ENCODE peak calls at places on chromosomes 13 and 19, in ten cellular contexts. One of them, this sample, is unnamed.

GRCh38 chr19:13492128-13492527 is 14.2 kb downstream of the CACNA1A start:
- DNase-seq in fibroblast of mammary gland: peak; percentile 69
- DNase-seq in AG04450: peak; percentile 86
- DNase-seq in bronchial epithelial cell: peak; percentile 1
- DNase-seq in tibial nerve: no peak
- DNase-seq in fibroblast of villous mesenchyme: no peak
- DNase-seq in colonic mucosa: no peak
- DNase-seq in left ventricle myocardium inferior: no peak
- DNase-seq in WERI-Rb-1: no peak
- DNase-seq in A673: no peak
- DNase-seq in this sample: peak; percentile 29

GRCh38 chr19:22832031-22832762 is at the start of gene ZNF723:
- DNase-seq in fibroblast of mammary gland: no peak
- DNase-seq in AG04450: no peak
- DNase-seq in bronchial epithelial cell: no peak
- DNase-seq in tibial nerve: no peak
- DNase-seq in fibroblast of villous mesenchyme: no peak
- DNase-seq in colonic mucosa: no peak
- DNase-seq in left ventricle myocardium inferior: no peak
- DNase-seq in WERI-Rb-1: no peak
- DNase-seq in A673: no peak
- DNase-seq in this sample: no peak

GRCh38 chr19:35142531-35143230 is 374 bp upstream of the FXYD7 start:
- DNase-seq in fibroblast of mammary gland: no peak
- DNase-seq in AG04450: no peak
- DNase-seq in bronchial epithelial cell: no peak
- DNase-seq in tibial nerve: no peak
- DNase-seq in fibroblast of villous mesenchyme: peak; percentile 29
- DNase-seq in colonic mucosa: peak; percentile 70
- DNase-seq in left ventricle myocardium inferior: peak; percentile 40
- DNase-seq in WERI-Rb-1: peak; percentile 74
- DNase-seq in A673: peak; percentile 64
- DNase-seq in this sample: peak; percentile 52

GRCh38 chr19:32202244-32202643 is 143.2 kb upstream of the ZNF507 start:
- DNase-seq in fibroblast of mammary gland: no peak
- DNase-seq in AG04450: no peak
- DNase-seq in bronchial epithelial cell: no peak
- DNase-seq in tibial nerve: no peak
- DNase-seq in fibroblast of villous mesenchyme: no peak
- DNase-seq in colonic mucosa: no peak
- DNase-seq in left ventricle myocardium inferior: no peak
- DNase-seq in WERI-Rb-1: no peak
- DNase-seq in A673: no peak
- DNase-seq in this sample: no peak

GRCh38 chr13:31327157-31327556 is 127.4 kb downstream of the B3GLCT start:
- DNase-seq in fibroblast of mammary gland: no peak
- DNase-seq in AG04450: no peak
- DNase-seq in bronchial epithelial cell: no peak
- DNase-seq in tibial nerve: no peak
- DNase-seq in fibroblast of villous mesenchyme: no peak
- DNase-seq in colonic mucosa: no peak
- DNase-seq in left ventricle myocardium inferior: no peak
- DNase-seq in WERI-Rb-1: no peak
- DNase-seq in A673: no peak
- DNase-seq in this sample: no peak

GRCh38 chr13:95676100-95676774 is 702 bp upstream of the DNAJC3 start:
- DNase-seq in fibroblast of mammary gland: peak; percentile 31
- DNase-seq in AG04450: no peak
- DNase-seq in bronchial epithelial cell: peak; percentile 69
- DNase-seq in tibial nerve: peak; percentile 11
- DNase-seq in fibroblast of villous mesenchyme: peak; percentile 76
- DNase-seq in colonic mucosa: peak; percentile 33
- DNase-seq in left ventricle myocardium inferior: no peak
- DNase-seq in WERI-Rb-1: peak; percentile 48
- DNase-seq in A673: peak; percentile 24
- DNase-seq in this sample: peak; percentile 46

GRCh38 chr13:50594276-50594970 is 249.1 kb downstream of the DLEU7 start:
- DNase-seq in fibroblast of mammary gland: no peak
- DNase-seq in AG04450: no peak
- DNase-seq in bronchial epithelial cell: no peak
- DNase-seq in tibial nerve: no peak
- DNase-seq in fibroblast of villous mesenchyme: no peak
- DNase-seq in colonic mucosa: no peak
- DNase-seq in left ventricle myocardium inferior: no peak
- DNase-seq in WERI-Rb-1: no peak
- DNase-seq in A673: no peak
- DNase-seq in this sample: no peak

GRCh38 chr19:33691736-33692135 is 70.0 kb downstream of the CHST8 start:
- DNase-seq in fibroblast of mammary gland: no peak
- DNase-seq in AG04450: no peak
- DNase-seq in bronchial epithelial cell: no peak
- DNase-seq in tibial nerve: no peak
- DNase-seq in fibroblast of villous mesenchyme: no peak
- DNase-seq in colonic mucosa: no peak
- DNase-seq in left ventricle myocardium inferior: no peak
- DNase-seq in WERI-Rb-1: no peak
- DNase-seq in A673: no peak
- DNase-seq in this sample: no peak

GRCh38 chr19:11261431-11261901 is 858 bp downstream of the DOCK6 start:
- DNase-seq in fibroblast of mammary gland: no peak
- DNase-seq in AG04450: no peak
- DNase-seq in bronchial epithelial cell: no peak
- DNase-seq in tibial nerve: no peak
- DNase-seq in fibroblast of villous mesenchyme: no peak
- DNase-seq in colonic mucosa: no peak
- DNase-seq in left ventricle myocardium inferior: no peak
- DNase-seq in WERI-Rb-1: peak; percentile 38
- DNase-seq in A673: no peak
- DNase-seq in this sample: no peak

GRCh38 chr19:11264452-11265176 is 2.3 kb upstream of the DOCK6 start:
- DNase-seq in fibroblast of mammary gland: no peak
- DNase-seq in AG04450: no peak
- DNase-seq in bronchial epithelial cell: peak; percentile 87
- DNase-seq in tibial nerve: no peak
- DNase-seq in fibroblast of villous mesenchyme: no peak
- DNase-seq in colonic mucosa: peak; percentile 92
- DNase-seq in left ventricle myocardium inferior: peak; percentile 46
- DNase-seq in WERI-Rb-1: no peak
- DNase-seq in A673: no peak
- DNase-seq in this sample: no peak

GRCh38 chr19:11263726-11264125 is 1.4 kb upstream of the DOCK6 start:
- DNase-seq in fibroblast of mammary gland: no peak
- DNase-seq in AG04450: no peak
- DNase-seq in bronchial epithelial cell: no peak
- DNase-seq in tibial nerve: no peak
- DNase-seq in fibroblast of villous mesenchyme: no peak
- DNase-seq in colonic mucosa: no peak
- DNase-seq in left ventricle myocardium inferior: no peak
- DNase-seq in WERI-Rb-1: no peak
- DNase-seq in A673: no peak
- DNase-seq in this sample: no peak

GRCh38 chr19:11260996-11261395 is 1.3 kb downstream of the DOCK6 start:
- DNase-seq in fibroblast of mammary gland: no peak
- DNase-seq in AG04450: no peak
- DNase-seq in bronchial epithelial cell: no peak
- DNase-seq in tibial nerve: no peak
- DNase-seq in fibroblast of villous mesenchyme: no peak
- DNase-seq in colonic mucosa: no peak
- DNase-seq in left ventricle myocardium inferior: no peak
- DNase-seq in WERI-Rb-1: no peak
- DNase-seq in A673: no peak
- DNase-seq in this sample: no peak

DNA sequence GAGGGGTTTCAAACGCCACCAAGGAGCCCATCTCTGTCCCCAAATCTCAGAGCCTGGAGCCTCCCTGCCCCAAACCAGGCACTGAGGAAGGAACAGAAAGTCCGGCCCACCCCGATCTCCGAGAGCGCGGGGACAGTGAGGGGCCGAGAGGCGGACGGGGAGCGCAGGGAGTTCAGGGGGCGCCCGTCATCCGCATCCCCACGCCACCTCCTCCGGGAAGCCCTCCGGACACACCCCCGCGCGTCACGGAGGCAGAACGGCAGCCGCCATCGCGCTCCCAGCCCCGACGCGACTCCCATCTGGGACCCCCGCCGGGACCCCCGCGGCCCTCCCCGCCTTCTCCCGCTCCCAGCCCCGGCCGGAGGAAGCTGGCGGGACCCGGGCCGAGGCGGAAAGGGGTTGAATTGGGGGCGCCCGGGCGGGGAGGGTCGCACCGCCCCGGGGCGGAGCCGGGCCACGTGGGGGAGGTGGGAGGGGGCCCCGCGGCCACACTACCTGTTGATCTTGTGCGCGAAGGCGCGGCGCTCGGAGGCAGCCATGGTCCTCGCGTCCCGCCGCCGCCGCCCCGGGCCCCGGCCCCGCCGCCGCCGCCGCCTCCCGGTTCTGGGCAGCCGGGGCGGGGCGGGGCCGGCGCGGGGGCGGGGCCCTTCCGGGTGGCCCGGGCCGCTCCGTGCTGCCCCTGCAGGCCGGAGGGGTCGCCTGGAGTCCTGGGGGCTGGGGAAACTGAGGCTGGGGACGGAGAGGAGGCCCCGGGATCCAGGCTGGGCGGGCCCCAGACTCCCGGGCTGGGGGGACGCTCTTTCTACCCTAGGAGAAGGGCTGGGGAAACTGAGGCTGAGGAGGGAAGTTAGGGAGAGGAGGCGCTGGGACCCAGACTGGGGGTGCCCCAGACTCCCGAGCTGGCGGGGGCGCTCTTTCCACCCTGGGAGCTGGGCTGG is at the start of gene DOCK6:
- DNase-seq in fibroblast of mammary gland: no peak
- DNase-seq in AG04450: no peak
- DNase-seq in bronchial epithelial cell: no peak
- DNase-seq in tibial nerve: no peak
- DNase-seq in fibroblast of villous mesenchyme: no peak
- DNase-seq in colonic mucosa: peak; percentile 58
- DNase-seq in left ventricle myocardium inferior: peak; percentile 49
- DNase-seq in WERI-Rb-1: peak; percentile 32
- DNase-seq in A673: peak; percentile 48
- DNase-seq in this sample: no peak
- TF ChIP-seq CTCF in fibroblast of mammary gland: no peak
- TF ChIP-seq CTCF in AG04450: peak; percentile 46
- TF ChIP-seq CTCF in bronchial epithelial cell: peak; percentile 44
- TF ChIP-seq CTCF in tibial nerve: no peak
- TF ChIP-seq CTCF in fibroblast of villous mesenchyme: peak; percentile 35
- TF ChIP-seq CTCF in colonic mucosa: peak; percentile 22
- TF ChIP-seq CTCF in left ventricle myocardium inferior: peak; percentile 60
- TF ChIP-seq CTCF in WERI-Rb-1: peak; percentile 51
- TF ChIP-seq CTCF in A673: peak; percentile 43
- TF ChIP-seq CTCF in this sample: peak; percentile 45

DNA sequence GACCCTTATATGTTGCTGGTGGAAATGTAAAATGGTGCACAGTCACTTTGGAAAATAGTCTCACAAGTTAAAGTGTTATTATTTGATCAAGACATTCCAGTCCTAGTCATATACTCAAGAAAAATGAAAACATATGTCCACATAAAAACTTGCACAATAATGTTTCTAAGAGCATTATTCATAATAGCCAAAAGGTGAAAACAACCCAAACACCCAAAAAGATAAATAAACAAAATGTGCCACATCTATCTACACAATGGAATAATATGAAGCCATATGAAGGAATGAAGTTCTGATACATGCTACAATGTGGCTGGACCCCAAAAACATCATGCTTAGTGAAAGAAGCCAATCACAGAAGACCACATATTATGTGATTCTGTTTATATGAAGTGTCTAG is 14.4 kb upstream of the AKAP8 start:
- DNase-seq in fibroblast of mammary gland: peak; percentile 56
- DNase-seq in AG04450: no peak
- DNase-seq in bronchial epithelial cell: no peak
- DNase-seq in tibial nerve: no peak
- DNase-seq in fibroblast of villous mesenchyme: peak; percentile 63
- DNase-seq in colonic mucosa: no peak
- DNase-seq in left ventricle myocardium inferior: no peak
- DNase-seq in WERI-Rb-1: no peak
- DNase-seq in A673: no peak
- DNase-seq in this sample: no peak
- H3K4me3 ChIP-seq in fibroblast of mammary gland: no peak overlapping the region
- H3K4me3 ChIP-seq in AG04450: no peak overlapping the region
- H3K4me3 ChIP-seq in bronchial epithelial cell: no peak overlapping the region
- H3K4me3 ChIP-seq in tibial nerve: no peak overlapping the region
- H3K4me3 ChIP-seq in fibroblast of villous mesenchyme: no peak overlapping the region
- H3K4me3 ChIP-seq in colonic mucosa: no peak overlapping the region
- H3K4me3 ChIP-seq in left ventricle myocardium inferior: no peak overlapping the region
- H3K4me3 ChIP-seq in WERI-Rb-1: no peak overlapping the region
- H3K4me3 ChIP-seq in A673: no peak overlapping the region
- H3K4me3 ChIP-seq in this sample: no peak overlapping the region

GRCh38 chr13:36665630-36666029 is 8.2 kb upstream of the SERTM1 start:
- DNase-seq in fibroblast of mammary gland: no peak
- DNase-seq in AG04450: no peak
- DNase-seq in bronchial epithelial cell: no peak
- DNase-seq in tibial nerve: no peak
- DNase-seq in fibroblast of villous mesenchyme: no peak
- DNase-seq in colonic mucosa: no peak
- DNase-seq in left ventricle myocardium inferior: no peak
- DNase-seq in WERI-Rb-1: no peak
- DNase-seq in A673: no peak
- DNase-seq in this sample: no peak

GRCh38 chr13:36666482-36667264 is 7.1 kb upstream of the SERTM1 start:
- DNase-seq in fibroblast of mammary gland: peak; percentile 10
- DNase-seq in AG04450: no peak
- DNase-seq in bronchial epithelial cell: no peak
- DNase-seq in tibial nerve: no peak
- DNase-seq in fibroblast of villous mesenchyme: no peak
- DNase-seq in colonic mucosa: no peak
- DNase-seq in left ventricle myocardium inferior: no peak
- DNase-seq in WERI-Rb-1: no peak
- DNase-seq in A673: no peak
- DNase-seq in this sample: no peak
- TF ChIP-seq CTCF in fibroblast of mammary gland: no peak
- TF ChIP-seq CTCF in AG04450: no peak
- TF ChIP-seq CTCF in bronchial epithelial cell: no peak
- TF ChIP-seq CTCF in tibial nerve: no peak
- TF ChIP-seq CTCF in fibroblast of villous mesenchyme: no peak
- TF ChIP-seq CTCF in colonic mucosa: no peak
- TF ChIP-seq CTCF in left ventricle myocardium inferior: no peak
- TF ChIP-seq CTCF in WERI-Rb-1: no peak
- TF ChIP-seq CTCF in A673: no peak
- TF ChIP-seq CTCF in this sample: no peak

GRCh38 chr13:111187879-111188643 is 73.0 kb downstream of the ARHGEF7 start:
- DNase-seq in fibroblast of mammary gland: peak; percentile 52
- DNase-seq in AG04450: peak; percentile 20
- DNase-seq in bronchial epithelial cell: peak; percentile 74
- DNase-seq in tibial nerve: no peak
- DNase-seq in fibroblast of villous mesenchyme: peak; percentile 52
- DNase-seq in colonic mucosa: no peak
- DNase-seq in left ventricle myocardium inferior: no peak
- DNase-seq in WERI-Rb-1: no peak
- DNase-seq in A673: no peak
- DNase-seq in this sample: peak; percentile 64

GRCh38 chr13:111184685-111185401 is 69.7 kb downstream of the ARHGEF7 start:
- DNase-seq in fibroblast of mammary gland: peak; percentile 32
- DNase-seq in AG04450: no peak
- DNase-seq in bronchial epithelial cell: no peak
- DNase-seq in tibial nerve: no peak
- DNase-seq in fibroblast of villous mesenchyme: no peak
- DNase-seq in colonic mucosa: no peak
- DNase-seq in left ventricle myocardium inferior: no peak
- DNase-seq in WERI-Rb-1: no peak
- DNase-seq in A673: peak; percentile 33
- DNase-seq in this sample: peak; percentile 71

GRCh38 chr13:111183087-111183645 is 68.1 kb downstream of the ARHGEF7 start:
- DNase-seq in fibroblast of mammary gland: no peak
- DNase-seq in AG04450: no peak
- DNase-seq in bronchial epithelial cell: no peak
- DNase-seq in tibial nerve: no peak
- DNase-seq in fibroblast of villous mesenchyme: no peak
- DNase-seq in colonic mucosa: no peak
- DNase-seq in left ventricle myocardium inferior: no peak
- DNase-seq in WERI-Rb-1: no peak
- DNase-seq in A673: no peak
- DNase-seq in this sample: no peak

GRCh38 chr13:111183959-111184684 is 69.0 kb downstream of the ARHGEF7 start:
- DNase-seq in fibroblast of mammary gland: no peak
- DNase-seq in AG04450: no peak
- DNase-seq in bronchial epithelial cell: no peak
- DNase-seq in tibial nerve: no peak
- DNase-seq in fibroblast of villous mesenchyme: peak; percentile 31
- DNase-seq in colonic mucosa: no peak
- DNase-seq in left ventricle myocardium inferior: peak; percentile 47
- DNase-seq in WERI-Rb-1: no peak
- DNase-seq in A673: no peak
- DNase-seq in this sample: no peak

GRCh38 chr13:111186305-111186930 is 71.3 kb downstream of the ARHGEF7 start:
- DNase-seq in fibroblast of mammary gland: no peak
- DNase-seq in AG04450: no peak
- DNase-seq in bronchial epithelial cell: no peak
- DNase-seq in tibial nerve: no peak
- DNase-seq in fibroblast of villous mesenchyme: no peak
- DNase-seq in colonic mucosa: no peak
- DNase-seq in left ventricle myocardium inferior: no peak
- DNase-seq in WERI-Rb-1: no peak
- DNase-seq in A673: peak; percentile 27
- DNase-seq in this sample: no peak
- H3K4me3 ChIP-seq in fibroblast of mammary gland: no peak overlapping the region
- H3K4me3 ChIP-seq in AG04450: no peak overlapping the region
- H3K4me3 ChIP-seq in bronchial epithelial cell: no peak overlapping the region
- H3K4me3 ChIP-seq in tibial nerve: no peak overlapping the region
- H3K4me3 ChIP-seq in fibroblast of villous mesenchyme: no peak overlapping the region
- H3K4me3 ChIP-seq in colonic mucosa: no peak overlapping the region
- H3K4me3 ChIP-seq in left ventricle myocardium inferior: peak overlapping the region; percentile 2
- H3K4me3 ChIP-seq in WERI-Rb-1: no peak overlapping the region
- H3K4me3 ChIP-seq in A673: no peak overlapping the region
- H3K4me3 ChIP-seq in this sample: no peak overlapping the region

This sample was measured in cardiac fibroblast.